ENCODE peak calls at places on chromosomes 12 and 14, in ten cellular contexts. L is K562, N is astrocyte, X is hepatocyte, G is neuronal stem cell, H is A549, F is IMR-90, J is GM23248, K is fibroblast of lung, T is GM12878. P is an unnamed sample.

GRCh38 chr14:95516554-95517209 is at the start of gene SYNE3:
- DNase-seq in F (no peak), X (peak), L (no peak), K (no peak), H (no peak), N (no peak), J (peak), G (no peak), T (no peak), P (no peak)

GRCh38 chr14:71242237-71242748 is 335.0 kb downstream of the PCNX1 start:
- DNase-seq in J (peak), T (no peak), F (peak), K (no peak), X (peak), N (peak), L (no peak), H (no peak), G (no peak), P (peak)

GRCh38 chr12:127635838-127636237 is 631.1 kb upstream of the TMEM132C start:
- DNase-seq in N (no peak), G (no peak), T (no peak), L (no peak), X (no peak), J (no peak), H (no peak), K (no peak), F (no peak), P (no peak)

GRCh38 chr14:70879448-70879847 is 27.8 kb upstream of the PCNX1 start:
- DNase-seq in T (no peak), G (no peak), X (no peak), H (no peak), F (peak), L (no peak), N (no peak), K (peak), J (no peak), P (no peak)

GRCh38 chr12:101407054-101407437 is 526 bp downstream of the ARL1 start:
- DNase-seq in K (no peak), G (no peak), N (no peak), F (no peak), T (no peak), X (peak), L (no peak), J (no peak), H (no peak), P (peak)

GRCh38 chr12:28489256-28489655 is 299.0 kb downstream of the CCDC91 start:
- DNase-seq in G (no peak), N (peak), F (peak), H (no peak), K (no peak), T (no peak), J (peak), X (no peak), L (no peak), P (no peak)

GRCh38 chr12:19144287-19144686 is 14.8 kb downstream of the PLEKHA5 start:
- DNase-seq in N (no peak), L (peak), T (no peak), X (no peak), J (no peak), G (no peak), H (no peak), K (no peak), F (no peak), P (no peak)

GRCh38 chr12:2212537-2212936 is 159.8 kb downstream of the CACNA1C start:
- DNase-seq in J (no peak), H (no peak), L (no peak), K (no peak), T (no peak), F (no peak), N (no peak), X (no peak), G (no peak), P (no peak)

GRCh38 chr12:48958049-48958388 is 732 bp upstream of the ARF3 start:
- DNase-seq in X (no peak), J (no peak), N (no peak), T (no peak), L (no peak), K (no peak), G (no peak), F (no peak), H (no peak), P (no peak)

GRCh38 chr12:116136340-116136739 is 141.2 kb downstream of the MED13L start:
- DNase-seq in N (peak), X (no peak), L (no peak), T (no peak), G (no peak), H (no peak), K (peak), F (peak), J (peak), P (no peak)

GRCh38 chr14:99042376-99043257 is 229.4 kb downstream of the BCL11B start:
- DNase-seq in F (no peak), L (no peak), X (no peak), K (no peak), H (no peak), T (no peak), N (no peak), J (no peak), G (no peak), P (no peak)

GRCh38 chr14:51554953-51555352 is 96.8 kb upstream of the FRMD6 start:
- DNase-seq in H (peak), K (peak), G (no peak), F (peak), X (no peak), T (no peak), N (no peak), L (no peak), J (peak), P (no peak)

GRCh38 chr12:86950043-86950838 is 694.0 kb upstream of the MGAT4C start:
- DNase-seq in H (no peak), G (no peak), F (no peak), K (peak), J (no peak), L (no peak), N (no peak), X (no peak), T (no peak), P (no peak)

GRCh38 chr12:22101749-22102243 is 55.8 kb downstream of the CMAS start:
- DNase-seq in L (no peak), K (peak), X (no peak), H (no peak), G (no peak), N (peak), F (peak), J (peak), T (no peak), P (no peak)

DNA sequence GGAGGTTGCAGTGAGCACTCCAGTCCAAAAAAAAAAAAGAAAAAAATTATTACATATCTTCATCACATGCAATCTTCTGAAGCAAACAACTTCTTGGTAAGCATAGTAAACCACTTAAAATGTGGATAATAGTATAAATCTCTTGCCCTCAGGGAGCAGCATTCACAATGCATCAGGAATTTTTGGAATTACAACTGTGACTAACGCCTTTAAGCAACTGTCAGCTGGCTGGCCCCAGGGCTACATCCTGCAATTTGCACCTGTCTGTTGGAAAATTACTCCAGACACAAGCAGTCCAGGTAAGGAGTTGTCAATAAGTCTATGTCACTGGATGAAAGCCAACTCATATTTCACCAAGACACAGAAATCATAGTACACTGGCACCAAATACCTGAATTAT is 5.5 kb upstream of the SLC7A7 start:
- DNase-seq in K (no peak), G (no peak), X (no peak), L (no peak), J (peak), H (peak), N (peak), F (no peak), T (no peak), P (peak)
- H3K4me2 ChIP-seq in K (no peak), G (no peak), X (peak), L (no peak), J (no peak), H (peak), N (no peak), F (no peak), T (no peak), P (no peak)

GRCh38 chr14:85549697-85550096 is 19.8 kb downstream of the FLRT2 start:
- DNase-seq in N (no peak), H (no peak), F (no peak), J (no peak), X (no peak), K (no peak), L (no peak), G (no peak), T (no peak), P (no peak)

GRCh38 chr14:85558505-85558904 is 28.6 kb downstream of the FLRT2 start:
- DNase-seq in T (no peak), G (no peak), X (no peak), L (no peak), F (no peak), K (no peak), N (no peak), J (no peak), H (no peak), P (no peak)

GRCh38 chr14:85556263-85556662 is 26.3 kb downstream of the FLRT2 start:
- DNase-seq in F (no peak), G (no peak), L (no peak), X (no peak), N (no peak), T (no peak), J (no peak), K (no peak), H (no peak), P (no peak)

GRCh38 chr14:85554106-85554505 is 24.2 kb downstream of the FLRT2 start:
- DNase-seq in N (no peak), J (no peak), H (no peak), K (no peak), T (no peak), G (no peak), X (no peak), F (peak), L (no peak), P (no peak)
- H3K4me2 ChIP-seq in N (no peak), J (no peak), H (no peak), K (no peak), T (no peak), G (no peak), X (no peak), F (no peak), L (no peak), P (no peak)

DNA sequence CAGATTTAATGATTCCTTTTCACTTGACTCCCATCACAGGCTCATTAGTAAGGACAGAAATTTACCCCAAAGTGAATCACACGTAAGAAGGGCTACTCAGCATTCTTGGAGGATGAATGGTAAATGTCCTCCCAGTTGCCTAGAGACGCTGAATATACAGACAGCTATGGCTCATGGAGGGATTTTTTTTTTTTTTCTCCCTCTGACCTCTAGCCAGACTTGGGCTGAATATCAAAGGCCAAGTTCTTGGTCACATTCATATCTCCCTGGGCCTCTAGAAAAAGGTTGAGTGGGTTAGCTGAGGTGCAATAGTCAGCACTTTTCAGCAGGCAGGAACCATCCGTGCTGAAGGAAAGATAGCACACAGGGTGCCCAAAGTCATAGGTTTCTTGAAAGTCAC is 77.5 kb downstream of the PHLDA1 start:
- DNase-seq in H (peak), L (peak), F (peak), G (no peak), X (peak), K (peak), N (peak), T (no peak), J (peak), P (peak)
- H3K4me2 ChIP-seq in H (peak), L (no peak), F (peak), G (no peak), X (no peak), K (no peak), N (peak), T (no peak), J (peak), P (peak)

GRCh38 chr12:29582156-29582555 is 84.7 kb upstream of the OVCH1 start:
- DNase-seq in H (no peak), N (no peak), L (no peak), X (no peak), G (no peak), F (no peak), T (no peak), J (no peak), K (no peak), P (no peak)

GRCh38 chr12:29582677-29583076 is 85.2 kb upstream of the OVCH1 start:
- DNase-seq in H (no peak), G (no peak), L (no peak), N (no peak), K (peak), T (no peak), F (no peak), X (no peak), J (peak), P (no peak)

GRCh38 chr12:29578731-29579130 is 81.2 kb upstream of the OVCH1 start:
- DNase-seq in K (no peak), N (no peak), T (no peak), G (no peak), L (no peak), J (peak), H (no peak), F (peak), X (no peak), P (no peak)

GRCh38 chr12:29581641-29582040 is 84.2 kb upstream of the OVCH1 start:
- DNase-seq in X (no peak), F (peak), J (peak), T (no peak), K (peak), N (peak), L (no peak), G (no peak), H (no peak), P (no peak)

GRCh38 chr12:29580971-29581370 is 83.5 kb upstream of the OVCH1 start:
- DNase-seq in K (no peak), L (no peak), G (no peak), N (no peak), J (no peak), X (no peak), T (no peak), F (peak), H (no peak), P (no peak)
- H3K4me2 ChIP-seq in K (no peak), L (no peak), G (no peak), N (peak), J (no peak), X (no peak), T (no peak), F (no peak), H (no peak), P (no peak)

GRCh38 chr14:74698894-74699293 is 14.0 kb downstream of the AREL1 start:
- DNase-seq in G (no peak), N (no peak), J (no peak), X (no peak), F (no peak), K (no peak), T (no peak), L (no peak), H (no peak), P (no peak)

GRCh38 chr14:74695406-74695805 is 17.5 kb downstream of the AREL1 start:
- DNase-seq in L (no peak), K (no peak), G (no peak), F (no peak), J (no peak), N (no peak), X (no peak), T (no peak), H (no peak), P (no peak)

GRCh38 chr14:74697543-74697942 is 15.3 kb downstream of the AREL1 start:
- DNase-seq in X (no peak), K (peak), H (no peak), J (peak), N (peak), T (no peak), L (no peak), G (no peak), F (peak), P (no peak)

GRCh38 chr14:74698471-74698870 is 14.4 kb downstream of the AREL1 start:
- DNase-seq in N (no peak), G (no peak), H (no peak), F (no peak), X (no peak), J (no peak), L (no peak), K (no peak), T (no peak), P (no peak)

DNA sequence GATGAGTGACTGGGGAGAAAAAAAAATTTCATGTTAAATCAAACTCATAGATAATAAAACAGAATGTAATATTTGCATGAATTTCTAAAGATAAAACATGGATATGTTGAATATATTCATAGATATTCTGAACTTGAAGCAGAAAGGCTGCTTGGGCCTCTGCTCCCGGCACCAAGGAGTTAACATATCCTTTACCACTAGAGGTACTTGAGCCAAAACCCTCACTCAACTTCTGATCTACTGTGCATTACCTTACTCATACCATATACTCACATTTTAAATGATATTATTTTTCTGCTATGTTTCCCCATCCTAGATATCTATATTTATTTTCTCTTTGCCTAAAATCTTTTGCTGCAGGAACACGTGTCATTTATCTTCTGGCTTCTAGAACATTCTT is 14.9 kb downstream of the AREL1 start:
- DNase-seq in K (no peak), X (no peak), T (no peak), N (no peak), L (no peak), G (no peak), F (no peak), J (peak), H (no peak), P (no peak)
- H3K4me2 ChIP-seq in K (no peak), X (no peak), T (no peak), N (peak), L (no peak), G (no peak), F (peak), J (peak), H (no peak), P (no peak)

GRCh38 chr14:56002876-56003625 is 115.2 kb upstream of the PELI2 start:
- DNase-seq in N (no peak), K (no peak), T (peak), L (no peak), F (no peak), J (no peak), G (no peak), H (no peak), X (no peak), P (no peak)
- H3K4me2 ChIP-seq in N (peak), K (no peak), T (no peak), L (no peak), F (no peak), J (no peak), G (no peak), H (no peak), X (no peak), P (no peak)

P was measured in PC-9.